ENCODE peak calls at places on chromosome 13, in four cellular contexts. N is PC-3, E is neural progenitor cell, J is HepG2. B is an unnamed sample.

GRCh38 chr13:29956771-29957170 is 106.4 kb upstream of the UBL3 start:
- DNase-seq in E (no peak), J (no peak), N (no peak), B (no peak)

GRCh38 chr13:37094840-37095239 is 10.6 kb downstream of the CSNK1A1L start:
- DNase-seq in E (no peak), J (no peak), N (no peak), B (no peak)

GRCh38 chr13:24270639-24271131 is 38.7 kb upstream of the C1QTNF9 start:
- DNase-seq in E (peak), J (peak), N (no peak), B (peak)

GRCh38 chr13:50549221-50549942 is 294.1 kb downstream of the DLEU7 start:
- DNase-seq in N (no peak), E (no peak), J (no peak), B (no peak)

GRCh38 chr13:102191951-102192461 is 209.8 kb downstream of the FGF14 start:
- DNase-seq in J (no peak), N (peak), E (peak), B (peak)

GRCh38 chr13:111322916-111323331 is 2.5 kb downstream of the TEX29 start:
- DNase-seq in N (no peak), J (no peak), E (no peak), B (no peak)

GRCh38 chr13:76725211-76725610 is 161.0 kb downstream of the KCTD12 start:
- DNase-seq in J (no peak), E (no peak), N (no peak), B (no peak)

GRCh38 chr13:111183959-111184684 is 69.0 kb downstream of the ARHGEF7 start:
- DNase-seq in J (no peak), N (no peak), E (no peak), B (no peak)

GRCh38 chr13:105936816-105937215 is 598.6 kb downstream of the EFNB2 start:
- DNase-seq in N (no peak), J (no peak), E (no peak), B (no peak)

GRCh38 chr13:42354246-42355117 is 82.5 kb downstream of the AKAP11 start:
- DNase-seq in J (no peak), N (peak), E (peak), B (peak)

GRCh38 chr13:32837307-32837972 is 178.8 kb upstream of the KL start:
- DNase-seq in J (no peak), N (peak), E (no peak), B (no peak)

GRCh38 chr13:31686660-31687430 is 52.5 kb upstream of the RXFP2 start:
- DNase-seq in N (no peak), E (no peak), J (no peak), B (no peak)

GRCh38 chr13:79459906-79460305 is 21.0 kb upstream of the NDFIP2 start:
- DNase-seq in N (peak), J (no peak), E (no peak), B (peak)

GRCh38 chr13:19658831-19659230 is 25.4 kb downstream of the MPHOSPH8 start:
- DNase-seq in N (no peak), E (no peak), J (no peak), B (no peak)

GRCh38 chr13:49567501-49567900 is 17.9 kb downstream of the RCBTB1 start:
- DNase-seq in N (no peak), E (no peak), J (no peak), B (no peak)

GRCh38 chr13:99648905-99649304 is 147.6 kb downstream of the TM9SF2 start:
- DNase-seq in E (no peak), N (no peak), J (no peak), B (no peak)

GRCh38 chr13:74024314-74024713 is 109.9 kb downstream of the KLF12 start:
- DNase-seq in E (no peak), J (peak), N (no peak), B (no peak)

GRCh38 chr13:99467764-99468163 is 33.5 kb upstream of the TM9SF2 start:
- DNase-seq in E (no peak), J (no peak), N (peak), B (peak)

GRCh38 chr13:113176292-113176691 is 17.8 kb downstream of the PROZ start:
- DNase-seq in N (no peak), E (no peak), J (no peak), B (no peak)

GRCh38 chr13:36026556-36026955 is 104.6 kb downstream of the DCLK1 start:
- DNase-seq in E (no peak), N (no peak), J (no peak), B (no peak)

GRCh38 chr13:99285432-99286182 is 21.6 kb downstream of the GPR183 start:
- DNase-seq in E (no peak), N (no peak), J (peak), B (no peak)

GRCh38 chr13:47433461-47434005 is 536.7 kb upstream of the HTR2A start:
- DNase-seq in E (no peak), J (no peak), N (peak), B (no peak)

GRCh38 chr13:30004204-30004603 is 153.8 kb upstream of the UBL3 start:
- DNase-seq in E (no peak), N (no peak), J (no peak), B (peak)

GRCh38 chr13:109088101-109088500 is 458.7 kb downstream of the MYO16 start:
- DNase-seq in N (no peak), E (no peak), J (no peak), B (peak)

GRCh38 chr13:111854403-111854802 is 212.5 kb upstream of the SOX1 start:
- DNase-seq in E (no peak), N (no peak), J (no peak), B (no peak)

GRCh38 chr13:45296259-45296658 is 44.7 kb downstream of the TPT1 start:
- DNase-seq in E (no peak), J (no peak), N (no peak), B (no peak)

GRCh38 chr13:53126803-53127202 is 98.2 kb downstream of the OLFM4 start:
- DNase-seq in N (no peak), E (no peak), J (no peak), B (no peak)

GRCh38 chr13:30971575-30971974 is 39.1 kb downstream of the TEX26 start:
- DNase-seq in E (no peak), J (no peak), N (no peak), B (peak)

GRCh38 chr13:26022538-26023292 is 29.1 kb downstream of the SHISA2 start:
- DNase-seq in J (no peak), N (peak), E (no peak), B (peak)

GRCh38 chr13:24995225-24995804 is 100.6 kb upstream of the PABPC3 start:
- DNase-seq in J (peak), N (peak), E (peak), B (peak)

GRCh38 chr13:36358352-36358751 is 12.2 kb upstream of the SPART start:
- DNase-seq in E (no peak), J (no peak), N (no peak), B (no peak)

GRCh38 chr13:23378009-23378632 is 55.4 kb downstream of the SACS start:
- DNase-seq in J (no peak), E (no peak), N (peak), B (peak)

GRCh38 chr13:112592647-112593046 is 4.7 kb upstream of the TUBGCP3 start:
- DNase-seq in E (no peak), N (peak), J (no peak), B (no peak)

GRCh38 chr13:51317262-51317661 is 22.2 kb upstream of the SERPINE3 start:
- DNase-seq in E (no peak), N (peak), J (no peak), B (no peak)

GRCh38 chr13:62933809-62934208 is 1518.2 kb upstream of the PCDH20 start:
- DNase-seq in E (peak), N (no peak), J (no peak), B (no peak)

GRCh38 chr13:80903911-80904310 is 563.0 kb upstream of the SPRY2 start:
- DNase-seq in N (no peak), J (no peak), E (no peak), B (no peak)

GRCh38 chr13:99031725-99032298 is 53.9 kb upstream of the DOCK9 start:
- DNase-seq in N (peak), E (no peak), J (no peak), B (peak)

GRCh38 chr13:97367016-97367415 is 67.0 kb upstream of the RAP2A start:
- DNase-seq in E (no peak), J (no peak), N (no peak), B (no peak)
- H3K4me3 ChIP-seq in E (no peak), J (no peak), N (no peak), B (no peak)

DNA sequence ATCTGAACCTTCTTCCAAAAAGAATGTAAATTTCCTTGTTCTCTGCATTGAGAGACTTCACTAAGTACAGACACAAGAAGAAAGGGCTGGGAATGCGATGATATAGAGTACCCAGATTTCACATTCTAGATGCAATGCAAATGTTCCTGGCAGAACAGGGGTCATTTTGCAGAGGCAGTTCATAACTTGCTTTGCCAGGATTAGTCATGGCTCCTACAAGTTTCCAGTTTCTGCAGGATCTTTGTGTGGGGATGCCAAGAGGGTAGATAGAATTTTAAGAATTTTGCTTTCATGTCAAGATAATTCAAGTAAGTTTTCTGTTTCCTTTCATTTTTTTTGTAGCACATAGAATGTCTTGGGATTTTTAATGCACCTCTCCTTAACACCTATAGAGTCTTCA is 181.2 kb downstream of the FGF9 start:
- DNase-seq in J (no peak), N (no peak), E (no peak), B (peak)
- TF ChIP-seq CTCF in J (no peak), N (no peak), E (no peak), B (no peak)

DNA sequence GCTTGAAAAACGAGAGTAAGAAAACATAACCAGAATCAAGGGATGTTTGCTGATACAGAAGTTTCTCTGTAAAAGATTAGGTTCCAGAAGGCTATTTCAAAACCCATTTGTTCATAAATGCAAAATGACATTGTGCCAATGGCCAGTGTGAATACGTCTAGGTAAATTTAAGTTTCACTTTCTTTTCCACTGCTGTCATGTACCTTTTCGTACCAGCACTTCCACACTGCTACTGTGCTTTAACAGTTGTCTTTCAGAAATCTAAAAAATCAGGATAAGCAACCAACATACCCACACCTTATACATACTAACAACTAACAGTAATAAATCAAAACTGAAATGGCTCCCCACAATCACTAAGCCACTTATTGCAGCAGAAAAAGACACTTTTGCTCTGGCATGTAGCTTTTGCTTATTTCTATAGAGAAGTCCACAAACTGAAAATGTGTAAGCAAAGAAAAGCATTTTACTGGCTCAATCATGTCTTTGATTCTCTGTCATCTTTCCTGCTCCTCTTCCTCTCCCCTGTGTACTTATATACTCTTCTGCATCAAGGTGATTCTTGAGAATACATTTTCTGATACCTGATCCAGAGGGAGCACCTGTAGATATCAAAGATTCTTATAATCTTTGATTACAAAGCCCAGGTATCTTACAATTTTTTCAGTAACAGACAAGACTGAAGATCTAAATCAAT is 34.3 kb downstream of the ELF1 start:
- DNase-seq in N (no peak), E (no peak), J (no peak), B (peak)
- H3K4me3 ChIP-seq in N (no peak), E (no peak), J (no peak), B (no peak)

GRCh38 chr13:28313579-28313978 is 175.2 kb downstream of the PAN3 start:
- DNase-seq in E (peak), J (no peak), N (no peak), B (no peak)
- TF ChIP-seq CTCF in E (peak), J (no peak), N (peak), B (no peak)

GRCh38 chr13:58712191-58712590 is 1080.6 kb downstream of the PCDH17 start:
- DNase-seq in N (no peak), E (peak), J (no peak), B (no peak)
- H3K4me3 ChIP-seq in N (no peak), E (no peak), J (no peak), B (no peak)

GRCh38 chr13:27958928-27959539 is 10.1 kb downstream of the CDX2 start:
- DNase-seq in J (no peak), E (no peak), N (no peak), B (no peak)
- TF ChIP-seq CTCF in J (no peak), E (no peak), N (no peak), B (no peak)

DNA sequence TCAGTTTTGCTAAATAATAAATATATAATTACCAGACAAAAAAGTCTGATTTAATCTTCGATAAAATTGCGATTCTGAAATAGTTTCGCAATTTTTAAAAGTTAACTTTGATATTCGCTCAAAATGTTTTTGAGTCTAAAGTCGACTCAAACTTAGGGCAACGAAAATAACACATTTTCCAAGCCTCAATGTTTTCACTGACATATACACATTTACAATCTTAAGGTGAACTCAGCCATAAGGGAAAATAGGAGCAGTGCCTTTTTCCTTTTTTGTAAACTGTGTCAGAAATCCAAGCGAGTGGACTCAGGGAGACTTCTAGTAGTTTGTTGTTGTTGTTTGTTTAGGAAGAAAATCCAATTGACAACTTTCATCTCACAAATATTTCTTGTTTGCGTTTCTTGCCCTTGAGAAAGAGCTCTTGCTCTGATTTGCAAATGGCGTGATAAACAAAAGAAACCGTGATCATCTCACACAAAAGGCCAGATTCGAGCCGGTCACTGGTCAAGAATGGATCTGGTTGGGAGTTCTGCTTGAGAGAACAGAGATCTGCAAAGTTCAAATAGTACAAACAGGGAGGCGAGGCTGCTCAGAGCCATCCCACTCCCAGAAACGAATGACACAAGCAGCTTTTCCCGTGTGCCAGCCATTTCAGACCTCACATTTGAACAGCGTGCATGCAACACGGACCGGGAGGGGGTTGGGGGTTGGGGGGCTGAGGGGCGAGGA is 2.1 kb downstream of the SOX21 start:
- DNase-seq in J (no peak), N (peak), E (peak), B (no peak)
- H3K4me3 ChIP-seq in J (no peak), N (peak), E (peak), B (no peak)

DNA sequence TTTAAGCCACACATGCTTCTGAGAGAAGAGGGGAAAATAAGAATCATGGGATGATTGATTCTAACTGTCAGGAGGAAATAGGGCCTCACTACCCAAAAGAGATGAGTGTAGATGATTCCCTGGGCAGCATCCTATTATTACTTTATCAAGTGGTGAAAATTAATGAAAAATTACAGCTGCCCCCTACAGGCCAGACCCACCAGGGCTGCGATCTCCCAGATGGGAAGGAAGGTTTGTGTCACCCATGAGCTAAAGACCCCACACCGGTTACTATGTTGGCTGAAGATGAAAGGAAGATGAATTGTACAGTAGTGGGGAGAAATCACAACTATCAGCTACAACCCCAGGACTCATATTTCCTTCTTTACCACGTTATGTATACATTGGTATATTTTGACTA is 49.5 kb downstream of the RFC3 start:
- DNase-seq in E (no peak), N (no peak), J (no peak), B (no peak)
- TF ChIP-seq CTCF in E (peak), N (peak), J (no peak), B (no peak)